ENCODE peak calls at places on chromosomes 4 and X, in seven cellular contexts. D, E, S, P, L, V and Q are unnamed samples.

GRCh38 chr4:172042714-172043114 is 229.5 kb downstream of the GALNTL6 start:
- DNase-seq in D (peak; percentile 19), E (no peak), S (no peak), P (no peak), L (no peak), V (no peak), Q (peak; percentile 44)

GRCh38 chrX:134985479-134985878 is 5.3 kb upstream of the SMIM10 start:
- DNase-seq in D (no peak), E (no peak), S (no peak), P (no peak), L (no peak), V (no peak), Q (no peak)

GRCh38 chr4:63814171-63814964 is 594.9 kb downstream of the TECRL start:
- DNase-seq in D (no peak), E (no peak), S (no peak), P (no peak), L (no peak), V (no peak), Q (no peak)

GRCh38 chr4:26873391-26874026 is 12.9 kb downstream of the STIM2 start:
- DNase-seq in D (no peak), E (no peak), S (no peak), P (no peak), L (no peak), V (no peak), Q (no peak)

GRCh38 chr4:76740192-76740591 is 157.8 kb downstream of the SOWAHB start:
- DNase-seq in D (no peak), E (no peak), S (no peak), P (no peak), L (peak; percentile 41), V (no peak), Q (no peak)

GRCh38 chr4:184400891-184401290 is 73.5 kb downstream of the IRF2 start:
- DNase-seq in D (peak; percentile 30), E (no peak), S (no peak), P (no peak), L (no peak), V (no peak), Q (peak; percentile 75)

GRCh38 chr4:24915121-24915922 is 2.5 kb upstream of the CCDC149 start:
- DNase-seq in D (peak; percentile 9), E (no peak), S (no peak), P (no peak), L (no peak), V (no peak), Q (no peak)

GRCh38 chr4:55706526-55706925 is 70.4 kb upstream of the NMU start:
- DNase-seq in D (peak; percentile 7), E (no peak), S (no peak), P (peak; percentile 4), L (no peak), V (no peak), Q (no peak)

GRCh38 chr4:74623041-74623440 is 171.3 kb downstream of the BTC start:
- DNase-seq in D (no peak), E (no peak), S (peak; percentile 31), P (peak; percentile 79), L (no peak), V (no peak), Q (no peak)
- H3K27ac ChIP-seq in D (no peak overlapping the region), E (no peak overlapping the region), S (no peak overlapping the region), P (no peak overlapping the region), L (no peak overlapping the region), V (no peak overlapping the region), Q (no peak overlapping the region)

DNA sequence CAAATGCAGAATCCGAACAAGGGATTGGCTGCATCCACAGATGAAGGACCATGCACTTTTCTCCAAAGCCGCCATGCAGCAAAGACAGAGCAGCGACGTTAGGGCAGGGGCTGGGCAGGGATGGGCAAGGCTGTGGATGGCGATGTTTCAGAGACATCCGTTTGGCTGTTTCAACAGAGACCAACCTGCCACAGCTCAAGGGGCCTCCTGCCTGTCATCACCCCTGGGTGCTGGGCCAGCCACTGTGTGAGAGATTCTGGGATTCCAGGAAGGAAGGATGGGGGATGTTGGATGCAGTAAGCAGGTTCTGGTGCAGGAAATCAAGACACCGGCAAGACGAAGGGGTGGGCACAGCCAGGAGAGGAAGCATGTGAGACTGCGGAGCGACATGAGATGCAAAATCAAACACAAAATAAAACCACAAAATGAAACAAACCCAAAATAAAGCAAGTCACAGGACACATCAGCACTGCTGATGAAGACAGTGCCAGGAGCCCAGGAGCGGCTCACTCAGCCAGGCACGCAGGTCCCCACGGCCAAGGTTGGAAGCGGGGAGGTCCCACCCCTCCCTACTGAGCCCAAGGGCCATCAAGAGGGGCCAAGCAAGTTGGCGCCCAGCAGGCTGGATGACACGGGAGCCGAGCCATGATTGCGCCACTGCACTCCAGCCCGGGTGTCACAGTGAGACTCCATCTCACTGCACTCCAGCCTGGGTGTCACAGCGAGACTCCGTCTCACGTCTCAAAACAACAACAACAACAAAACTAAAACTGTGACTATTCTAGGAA is 68.1 kb downstream of the FAM53A start:
- DNase-seq in D (no peak), E (peak; percentile 51), S (no peak), P (no peak), L (peak; percentile 82), V (no peak), Q (no peak)
- TF ChIP-seq CTCF in D (no peak), E (no peak), S (no peak), P (no peak), L (no peak), V (no peak), Q (no peak)

GRCh38 chr4:15779336-15779735 is 1.2 kb downstream of the CD38 start:
- DNase-seq in D (peak; percentile 59), E (peak; percentile 67), S (no peak), P (peak; percentile 87), L (peak; percentile 61), V (peak; percentile 57), Q (peak; percentile 40)
- H3K4me1 ChIP-seq in D (no peaks in the 10 kb centered on the region), E (peaks cover 3% of the 10 kb centered on the region), S (peaks cover 70% of the 10 kb centered on the region), P (no peaks in the 10 kb centered on the region), L (peaks cover 30% of the 10 kb centered on the region), V (no peaks in the 10 kb centered on the region), Q (no peaks in the 10 kb centered on the region)

GRCh38 chr4:38016698-38017097 is 56.5 kb downstream of the PTTG2 start:
- DNase-seq in D (no peak), E (no peak), S (no peak), P (no peak), L (no peak), V (no peak), Q (no peak)
- H3K27ac ChIP-seq in D (no peak overlapping the region), E (no peak overlapping the region), S (no peak overlapping the region), P (no peak overlapping the region), L (no peak overlapping the region), V (no peak overlapping the region), Q (no peak overlapping the region)

GRCh38 chrX:150643271-150643670 is 49.9 kb upstream of the MTMR1 start:
- DNase-seq in D (no peak), E (no peak), S (no peak), P (peak; percentile 4), L (no peak), V (no peak), Q (no peak)
- TF ChIP-seq CTCF in D (no peak), E (no peak), S (peak; percentile 49), P (peak; percentile 14), L (no peak), V (no peak), Q (peak; percentile 42)

GRCh38 chr4:176048631-176049030 is 17.0 kb upstream of the WDR17 start:
- DNase-seq in D (no peak), E (no peak), S (no peak), P (no peak), L (no peak), V (no peak), Q (no peak)

GRCh38 chr4:176038789-176039188 is 26.9 kb upstream of the WDR17 start:
- DNase-seq in D (no peak), E (no peak), S (no peak), P (no peak), L (no peak), V (no peak), Q (no peak)

GRCh38 chr4:176043838-176044588 is 21.6 kb upstream of the WDR17 start:
- DNase-seq in D (no peak), E (no peak), S (peak; percentile 50), P (no peak), L (no peak), V (no peak), Q (no peak)

GRCh38 chr4:176042195-176042594 is 23.4 kb upstream of the WDR17 start:
- DNase-seq in D (no peak), E (no peak), S (no peak), P (no peak), L (no peak), V (no peak), Q (no peak)

DNA sequence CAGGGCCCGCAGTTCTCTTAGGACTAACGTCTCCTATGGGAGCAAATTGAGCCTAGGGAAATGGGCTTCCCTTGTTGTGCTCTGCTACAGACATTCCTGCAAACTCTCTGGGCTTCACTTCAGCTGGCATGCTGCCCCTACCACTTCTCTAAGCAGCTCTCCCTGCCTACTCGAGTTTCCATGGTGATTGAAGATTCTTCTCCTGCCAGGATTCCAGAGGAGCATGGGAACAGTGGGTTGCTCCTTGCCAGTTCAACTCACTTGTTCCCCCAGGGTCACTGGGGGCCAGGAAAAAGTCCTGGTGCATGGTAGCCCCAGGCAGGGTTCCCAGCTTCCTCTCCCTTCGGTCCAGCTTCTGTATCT is 21.1 kb upstream of the WDR17 start:
- DNase-seq in D (peak; percentile 61), E (no peak), S (no peak), P (peak; percentile 10), L (no peak), V (no peak), Q (no peak)
- H3K4me1 ChIP-seq in D (no peaks in the 10 kb centered on the region), E (no peaks in the 10 kb centered on the region), S (no peaks in the 10 kb centered on the region), P (no peaks in the 10 kb centered on the region), L (no peaks in the 10 kb centered on the region), V (no peaks in the 10 kb centered on the region), Q (no peaks in the 10 kb centered on the region)

GRCh38 chrX:18436017-18436416 is 10.6 kb downstream of the CDKL5 start:
- DNase-seq in D (no peak), E (no peak), S (no peak), P (no peak), L (no peak), V (no peak), Q (no peak)

GRCh38 chrX:18440835-18441234 is 15.4 kb downstream of the CDKL5 start:
- DNase-seq in D (no peak), E (no peak), S (no peak), P (no peak), L (no peak), V (no peak), Q (no peak)

DNA sequence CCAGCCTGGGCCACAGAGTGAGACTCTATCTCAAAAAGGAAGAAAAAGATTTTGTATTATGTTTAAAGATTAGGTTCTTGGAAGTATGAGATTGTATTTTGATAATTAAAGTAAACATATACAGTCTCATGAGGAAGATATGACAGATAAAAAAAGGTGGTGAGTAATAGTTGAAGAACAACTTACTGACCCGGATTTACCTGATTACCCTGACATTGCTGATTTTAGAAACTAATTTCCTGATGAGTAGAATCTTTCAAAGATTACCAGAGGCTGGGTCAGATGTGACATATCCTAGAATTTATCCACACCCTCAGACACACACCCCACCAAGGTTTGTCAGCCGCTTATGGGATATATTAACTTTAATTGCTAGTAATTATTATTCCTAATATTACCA is 9.5 kb downstream of the CDKL5 start:
- DNase-seq in D (no peak), E (no peak), S (no peak), P (no peak), L (no peak), V (no peak), Q (no peak)
- H3K27ac ChIP-seq in D (no peak overlapping the region), E (no peak overlapping the region), S (no peak overlapping the region), P (no peak overlapping the region), L (no peak overlapping the region), V (no peak overlapping the region), Q (no peak overlapping the region)